ENCODE peak calls at places on chromosome 21, in eight cellular contexts. M, Z, I, R, E, U, G and S are unnamed samples.

GRCh38 chr21:42443181-42443785 is 39.6 kb downstream of the UBASH3A start:
- DNase-seq in G (no peak), R (no peak), U (no peak), M (no peak), E (no peak), Z (no peak), I (no peak), S (no peak)

GRCh38 chr21:41810597-41810932 is 43.7 kb upstream of the RIPK4 start:
- DNase-seq in G (no peak), M (no peak), R (no peak), Z (no peak), I (no peak), U (no peak), E (no peak), S (no peak)

GRCh38 chr21:32456497-32456918 is 44.0 kb downstream of the EVA1C start:
- DNase-seq in U (no peak), I (no peak), E (no peak), G (no peak), M (no peak), R (no peak), Z (no peak), S (no peak)

GRCh38 chr21:40128891-40129290 is 261.7 kb downstream of the PCP4 start:
- DNase-seq in Z (no peak), I (no peak), E (no peak), M (no peak), U (no peak), G (no peak), R (no peak), S (no peak)

GRCh38 chr21:25862596-25862995 is 127.8 kb downstream of the GABPA start:
- DNase-seq in U (no peak), G (no peak), E (no peak), R (no peak), Z (no peak), M (no peak), I (no peak), S (peak)

GRCh38 chr21:43981871-43982210 is 30.3 kb upstream of the TRAPPC10 start:
- DNase-seq in Z (no peak), G (no peak), R (no peak), U (no peak), M (no peak), E (no peak), I (no peak), S (no peak)

GRCh38 chr21:28991861-28992525 is 684 bp downstream of the LTN1 start:
- DNase-seq in Z (no peak), I (no peak), U (no peak), G (no peak), E (no peak), R (no peak), M (no peak), S (peak)

GRCh38 chr21:32412162-32412997 is at the start of gene EVA1C:
- DNase-seq in M (no peak), G (peak), U (no peak), R (no peak), I (peak), Z (peak), E (peak), S (no peak)

GRCh38 chr21:39519835-39520234 is 68.1 kb downstream of the SH3BGR start:
- DNase-seq in G (no peak), M (no peak), U (no peak), I (no peak), E (no peak), R (no peak), Z (no peak), S (no peak)

GRCh38 chr21:37408464-37409193 is 42.1 kb downstream of the DYRK1A start:
- DNase-seq in I (no peak), Z (no peak), U (no peak), G (no peak), E (no peak), M (no peak), R (no peak), S (no peak)

GRCh38 chr21:34534522-34534921 is 22.5 kb upstream of the KCNE1 start:
- DNase-seq in U (no peak), G (no peak), I (no peak), R (no peak), Z (no peak), M (no peak), E (no peak), S (no peak)

GRCh38 chr21:16608209-16608830 is 878.5 kb downstream of the USP25 start:
- DNase-seq in Z (no peak), G (no peak), U (no peak), M (no peak), R (no peak), I (no peak), E (no peak), S (no peak)

GRCh38 chr21:36825683-36826082 is 126.8 kb downstream of the SIM2 start:
- DNase-seq in U (no peak), I (no peak), M (no peak), R (no peak), G (no peak), Z (no peak), E (no peak), S (no peak)

GRCh38 chr21:36860736-36861594 is 105.5 kb downstream of the HLCS start:
- DNase-seq in R (peak), G (no peak), M (no peak), Z (no peak), U (peak), I (no peak), E (no peak), S (no peak)

GRCh38 chr21:46585191-46585953 is 19.5 kb downstream of the S100B start:
- DNase-seq in R (no peak), G (no peak), Z (no peak), U (no peak), E (no peak), I (no peak), M (no peak), S (peak)

GRCh38 chr21:22791986-22792560 is 1793.9 kb downstream of the NCAM2 start:
- DNase-seq in U (peak), R (no peak), E (no peak), M (peak), G (no peak), Z (no peak), I (no peak), S (peak)

GRCh38 chr21:8988696-8989095 is 1532.7 kb upstream of the TPTE start:
- DNase-seq in I (no peak), R (no peak), G (no peak), M (no peak), E (no peak), U (no peak), Z (no peak), S (no peak)

GRCh38 chr21:26077523-26077922 is 93.0 kb downstream of the APP start:
- DNase-seq in E (no peak), G (no peak), Z (no peak), M (no peak), I (no peak), U (no peak), R (no peak), S (no peak)

GRCh38 chr21:36059823-36060158 is 535 bp downstream of the SETD4 start:
- DNase-seq in M (no peak), I (peak), E (no peak), R (no peak), G (peak), Z (no peak), U (no peak), S (peak)

GRCh38 chr21:36337099-36337509 is 17.1 kb downstream of the MORC3 start:
- DNase-seq in G (no peak), I (no peak), E (no peak), U (no peak), M (no peak), R (no peak), Z (no peak), S (no peak)